ENCODE peak calls at places on chromosomes 7 and 10, in six cellular contexts. One of them, this sample, is unnamed. For H4K20me1, the result is how much of the 10 kb centered on the place peaks cover.

GRCh38 chr7:103094102-103094501 is 19.2 kb downstream of the ARMC10 start:
- DNase-seq in H1: no peak
- DNase-seq in GM12878: no peak
- DNase-seq in GM23338: no peak
- DNase-seq in SK-N-SH: no peak
- DNase-seq in HCT116: no peak
- DNase-seq in this sample: no peak

GRCh38 chr7:17097668-17098297 is 200.7 kb upstream of the AHR start:
- DNase-seq in GM23338: no peak
- DNase-seq in GM12878: no peak
- DNase-seq in HCT116: no peak
- DNase-seq in SK-N-SH: no peak
- DNase-seq in H1: no peak
- DNase-seq in this sample: no peak

GRCh38 chr7:139589474-139589873 is 66.0 kb downstream of the CLEC2L start:
- DNase-seq in SK-N-SH: no peak
- DNase-seq in HCT116: no peak
- DNase-seq in GM12878: no peak
- DNase-seq in GM23338: no peak
- DNase-seq in H1: no peak
- DNase-seq in this sample: no peak

GRCh38 chr10:77926566-77927342 is at the start of gene DLG5:
- DNase-seq in GM12878: no peak
- DNase-seq in H1: no peak
- DNase-seq in SK-N-SH: peak
- DNase-seq in GM23338: peak
- DNase-seq in HCT116: no peak
- DNase-seq in this sample: peak

GRCh38 chr7:82343-83155 is 109.8 kb upstream of the FAM20C start:
- DNase-seq in HCT116: no peak
- DNase-seq in GM23338: peak
- DNase-seq in GM12878: no peak
- DNase-seq in SK-N-SH: peak
- DNase-seq in H1: no peak
- DNase-seq in this sample: no peak

GRCh38 chr7:2959343-2959680 is 84.4 kb downstream of the CARD11 start:
- DNase-seq in GM12878: no peak
- DNase-seq in HCT116: no peak
- DNase-seq in H1: no peak
- DNase-seq in GM23338: no peak
- DNase-seq in SK-N-SH: no peak
- DNase-seq in this sample: no peak

GRCh38 chr7:21253740-21254687 is 173.9 kb upstream of the SP4 start:
- DNase-seq in GM12878: no peak
- DNase-seq in HCT116: peak
- DNase-seq in H1: peak
- DNase-seq in SK-N-SH: peak
- DNase-seq in GM23338: peak
- DNase-seq in this sample: peak

GRCh38 chr10:77553966-77554365 is 83.6 kb downstream of the KCNMA1 start:
- DNase-seq in SK-N-SH: no peak
- DNase-seq in HCT116: no peak
- DNase-seq in GM23338: no peak
- DNase-seq in GM12878: no peak
- DNase-seq in H1: no peak
- DNase-seq in this sample: no peak

GRCh38 chr7:130758429-130759056 is 24.5 kb upstream of the KLF14 start:
- DNase-seq in HCT116: peak
- DNase-seq in H1: no peak
- DNase-seq in GM23338: peak
- DNase-seq in GM12878: no peak
- DNase-seq in SK-N-SH: peak
- DNase-seq in this sample: peak

GRCh38 chr7:135359633-135360032 is 126.0 kb downstream of the STRA8 start:
- DNase-seq in GM23338: no peak
- DNase-seq in SK-N-SH: no peak
- DNase-seq in H1: no peak
- DNase-seq in HCT116: no peak
- DNase-seq in GM12878: no peak
- DNase-seq in this sample: no peak

GRCh38 chr7:33903770-33904679 is 1.3 kb upstream of the BMPER start:
- DNase-seq in HCT116: no peak
- DNase-seq in GM23338: peak
- DNase-seq in GM12878: no peak
- DNase-seq in SK-N-SH: peak
- DNase-seq in H1: no peak
- DNase-seq in this sample: peak

GRCh38 chr7:15709978-15710377 is 23.5 kb upstream of the MEOX2 start:
- DNase-seq in GM12878: no peak
- DNase-seq in GM23338: no peak
- DNase-seq in HCT116: no peak
- DNase-seq in H1: no peak
- DNase-seq in SK-N-SH: no peak
- DNase-seq in this sample: peak

GRCh38 chr7:101743241-101743994 is 74.0 kb upstream of the CUX1 start:
- DNase-seq in SK-N-SH: peak
- DNase-seq in GM23338: peak
- DNase-seq in HCT116: no peak
- DNase-seq in H1: peak
- DNase-seq in GM12878: no peak
- DNase-seq in this sample: peak

GRCh38 chr7:6260291-6261183 is 11.9 kb downstream of the CYTH3 start:
- DNase-seq in GM12878: no peak
- DNase-seq in H1: no peak
- DNase-seq in HCT116: no peak
- DNase-seq in GM23338: no peak
- DNase-seq in SK-N-SH: no peak
- DNase-seq in this sample: no peak

GRCh38 chr7:99409192-99409572 is 413 bp downstream of the BUD31 start:
- DNase-seq in GM12878: no peak
- DNase-seq in HCT116: no peak
- DNase-seq in SK-N-SH: no peak
- DNase-seq in H1: no peak
- DNase-seq in GM23338: no peak
- DNase-seq in this sample: no peak

GRCh38 chr10:91598211-91598981 is 34.5 kb downstream of the PPP1R3C start:
- DNase-seq in H1: no peak
- DNase-seq in GM23338: no peak
- DNase-seq in HCT116: peak
- DNase-seq in GM12878: no peak
- DNase-seq in SK-N-SH: no peak
- DNase-seq in this sample: peak

DNA sequence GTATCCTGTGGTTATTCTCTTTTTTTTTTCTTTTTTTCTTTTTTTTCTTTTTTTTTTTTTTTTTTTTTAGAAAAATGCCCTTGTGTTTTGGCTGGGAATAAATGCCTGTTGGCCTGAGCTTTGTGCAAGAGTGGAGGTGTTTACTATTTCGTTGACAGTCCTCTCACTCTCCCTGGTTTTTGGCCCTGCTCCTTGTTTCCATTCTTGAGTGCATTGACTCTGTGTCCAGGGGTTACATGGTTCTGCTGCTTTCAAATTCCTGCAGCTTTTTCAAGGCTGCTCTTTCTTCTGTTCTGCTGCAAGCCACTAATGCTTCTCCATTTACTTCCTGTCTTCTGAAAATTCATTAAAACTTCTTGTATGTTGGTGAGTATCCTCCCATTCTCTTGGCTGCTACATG is 59.7 kb upstream of the TBX20 start:
- DNase-seq in GM23338: no peak
- DNase-seq in GM12878: no peak
- DNase-seq in H1: no peak
- DNase-seq in SK-N-SH: no peak
- DNase-seq in HCT116: no peak
- DNase-seq in this sample: no peak
- H4K20me1 ChIP-seq in GM23338: under half
- H4K20me1 ChIP-seq in GM12878: under half
- H4K20me1 ChIP-seq in H1: under half
- H4K20me1 ChIP-seq in SK-N-SH: under half
- H4K20me1 ChIP-seq in HCT116: under half
- H4K20me1 ChIP-seq in this sample: under half

GRCh38 chr7:143393267-143394041 is 12.3 kb downstream of the ZYX start:
- DNase-seq in HCT116: no peak
- DNase-seq in SK-N-SH: no peak
- DNase-seq in GM23338: no peak
- DNase-seq in GM12878: no peak
- DNase-seq in H1: no peak
- DNase-seq in this sample: no peak
- TF ChIP-seq POLR2AphosphoS5 in HCT116: no peak
- TF ChIP-seq POLR2AphosphoS5 in SK-N-SH: peak
- TF ChIP-seq POLR2AphosphoS5 in GM23338: no peak
- TF ChIP-seq POLR2AphosphoS5 in GM12878: no peak
- TF ChIP-seq POLR2AphosphoS5 in H1: no peak
- TF ChIP-seq POLR2AphosphoS5 in this sample: no peak

DNA sequence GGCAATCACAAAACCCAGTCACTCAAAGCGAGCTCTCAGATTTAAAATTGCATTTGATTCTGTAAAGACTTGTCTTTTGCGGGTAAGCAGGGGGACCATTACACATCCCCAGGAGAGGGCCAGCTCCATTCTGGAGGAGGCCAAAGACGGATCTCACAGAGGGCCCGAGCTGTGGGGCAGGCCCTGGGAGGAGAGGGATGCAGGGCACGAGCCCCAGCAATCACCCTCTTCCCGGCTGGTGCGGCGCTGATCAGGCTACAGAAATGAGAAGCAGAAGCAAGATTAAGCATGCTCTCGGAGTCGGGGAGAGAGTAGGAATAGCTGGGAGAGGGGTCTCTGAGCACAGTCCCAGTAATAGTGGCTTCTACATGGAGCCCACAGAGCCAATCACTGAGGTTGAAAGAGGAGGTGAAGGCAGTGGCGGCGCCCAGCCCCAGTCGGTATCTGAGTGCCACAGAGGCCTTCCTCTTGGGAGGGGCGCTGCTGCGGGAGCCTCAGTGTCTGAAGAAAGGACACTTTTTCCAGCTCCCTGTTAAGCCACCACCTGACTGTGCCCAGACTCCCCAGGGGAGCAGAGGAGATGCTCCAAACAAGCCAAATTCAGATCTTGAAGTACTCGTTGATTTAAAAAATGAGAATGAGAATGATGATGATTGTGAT is 7.1 kb downstream of the CXCL12 start:
- DNase-seq in H1: no peak
- DNase-seq in HCT116: no peak
- DNase-seq in SK-N-SH: no peak
- DNase-seq in GM23338: no peak
- DNase-seq in GM12878: no peak
- DNase-seq in this sample: no peak
- H4K20me1 ChIP-seq in H1: under half
- H4K20me1 ChIP-seq in HCT116: under half
- H4K20me1 ChIP-seq in SK-N-SH: under half
- H4K20me1 ChIP-seq in GM23338: under half
- H4K20me1 ChIP-seq in GM12878: under half
- H4K20me1 ChIP-seq in this sample: under half

GRCh38 chr10:113087082-113088029 is 137.3 kb downstream of the TCF7L2 start:
- DNase-seq in H1: peak
- DNase-seq in GM23338: peak
- DNase-seq in GM12878: no peak
- DNase-seq in SK-N-SH: no peak
- DNase-seq in HCT116: peak
- DNase-seq in this sample: peak
- TF ChIP-seq POLR2AphosphoS5 in H1: no peak
- TF ChIP-seq POLR2AphosphoS5 in GM23338: peak
- TF ChIP-seq POLR2AphosphoS5 in GM12878: no peak
- TF ChIP-seq POLR2AphosphoS5 in SK-N-SH: peak
- TF ChIP-seq POLR2AphosphoS5 in HCT116: peak
- TF ChIP-seq POLR2AphosphoS5 in this sample: peak

GRCh38 chr10:13829790-13830189 is 243.0 kb downstream of the PRPF18 start:
- DNase-seq in H1: no peak
- DNase-seq in GM23338: no peak
- DNase-seq in SK-N-SH: no peak
- DNase-seq in GM12878: no peak
- DNase-seq in HCT116: no peak
- DNase-seq in this sample: no peak

GRCh38 chr10:13823046-13823711 is 236.4 kb downstream of the PRPF18 start:
- DNase-seq in GM23338: peak
- DNase-seq in GM12878: no peak
- DNase-seq in SK-N-SH: no peak
- DNase-seq in HCT116: no peak
- DNase-seq in H1: peak
- DNase-seq in this sample: no peak

GRCh38 chr10:13830385-13830784 is 243.6 kb downstream of the PRPF18 start:
- DNase-seq in HCT116: no peak
- DNase-seq in H1: no peak
- DNase-seq in GM12878: no peak
- DNase-seq in SK-N-SH: no peak
- DNase-seq in GM23338: peak
- DNase-seq in this sample: no peak

GRCh38 chr10:13831711-13832110 is 244.9 kb downstream of the PRPF18 start:
- DNase-seq in SK-N-SH: no peak
- DNase-seq in GM12878: peak
- DNase-seq in H1: no peak
- DNase-seq in GM23338: no peak
- DNase-seq in HCT116: no peak
- DNase-seq in this sample: peak

DNA sequence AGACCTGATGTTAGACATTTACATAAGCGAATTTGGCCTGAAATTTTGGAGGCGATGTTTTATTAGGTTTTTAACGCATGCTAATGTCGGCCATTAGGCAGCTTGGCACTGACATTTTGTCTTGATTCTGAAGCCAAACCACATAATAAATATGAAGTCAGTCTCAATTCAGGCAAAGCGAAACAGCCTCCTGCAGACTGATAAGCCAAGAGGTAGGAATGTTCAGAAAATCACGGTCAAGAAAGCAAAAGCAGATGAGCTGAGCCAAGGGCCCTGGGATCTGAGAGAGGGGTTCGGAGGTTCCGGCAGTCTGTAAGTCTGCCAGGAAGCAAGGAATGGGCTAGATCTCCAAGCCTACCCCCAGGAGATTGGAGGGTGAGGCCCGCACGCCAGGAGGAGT is 240.7 kb downstream of the PRPF18 start:
- DNase-seq in SK-N-SH: no peak
- DNase-seq in GM12878: no peak
- DNase-seq in HCT116: no peak
- DNase-seq in GM23338: peak
- DNase-seq in H1: no peak
- DNase-seq in this sample: no peak
- H4K20me1 ChIP-seq in SK-N-SH: under half
- H4K20me1 ChIP-seq in GM12878: under half
- H4K20me1 ChIP-seq in HCT116: under half
- H4K20me1 ChIP-seq in GM23338: under half
- H4K20me1 ChIP-seq in H1: under half
- H4K20me1 ChIP-seq in this sample: under half

GRCh38 chr7:22352812-22353340 is 4.1 kb downstream of the RAPGEF5 start:
- DNase-seq in GM12878: no peak
- DNase-seq in SK-N-SH: no peak
- DNase-seq in HCT116: no peak
- DNase-seq in H1: no peak
- DNase-seq in GM23338: no peak
- DNase-seq in this sample: no peak
- TF ChIP-seq POLR2AphosphoS5 in GM12878: no peak
- TF ChIP-seq POLR2AphosphoS5 in SK-N-SH: no peak
- TF ChIP-seq POLR2AphosphoS5 in HCT116: no peak
- TF ChIP-seq POLR2AphosphoS5 in H1: no peak
- TF ChIP-seq POLR2AphosphoS5 in GM23338: no peak
- TF ChIP-seq POLR2AphosphoS5 in this sample: no peak

This sample was measured in endothelial cell of umbilical vein.